ENCODE peak calls at places on chromosomes 12 and 14, in four cellular contexts. P is kidney glomerular epithelial cell; S is GM20000; Z is stimulated activated CD4-positive, alpha-beta T cell treated with anti-CD3 and anti-CD28 coated beads, Interleukin-15, amount 100 ng/mL, for 48 hours. V is an unnamed sample.
A peak's percentile ranks its signal among the peaks of the same experiment; 100 is the strongest.

GRCh38 chr12:114764516-114764915 is 80.5 kb upstream of the TBX3 start:
- DNase-seq in S (no peak), P (no peak), Z (no peak), V (no peak)

GRCh38 chr14:85688024-85688423 is 158.1 kb downstream of the FLRT2 start:
- DNase-seq in S (no peak), P (no peak), Z (no peak), V (no peak)

GRCh38 chr14:51513281-51513680 is 138.4 kb upstream of the FRMD6 start:
- DNase-seq in P (no peak), S (no peak), Z (no peak), V (no peak)

GRCh38 chr12:13442457-13442856 is 245.9 kb downstream of the EMP1 start:
- DNase-seq in P (no peak), Z (no peak), S (no peak), V (no peak)

GRCh38 chr12:121240484-121241202 is 30.7 kb downstream of the P2RX4 start:
- DNase-seq in Z (peak; percentile 60), S (peak; percentile 62), P (peak; percentile 3), V (no peak)

GRCh38 chr14:76473381-76474263 is 97.7 kb downstream of the ESRRB start:
- DNase-seq in S (peak; percentile 42), P (no peak), Z (no peak), V (no peak)

GRCh38 chr14:28344381-28344780 is 422.2 kb upstream of the FOXG1 start:
- DNase-seq in Z (no peak), P (no peak), S (no peak), V (no peak)

GRCh38 chr14:22388669-22389625 is 200.1 kb downstream of the DAD1 start:
- DNase-seq in S (no peak), P (no peak), Z (no peak), V (no peak)

GRCh38 chr12:59166457-59166856 is 246.2 kb upstream of the LRIG3 start:
- DNase-seq in S (no peak), Z (no peak), P (no peak), V (no peak)

GRCh38 chr12:117363953-117364486 is 2.6 kb upstream of the NOS1 start:
- DNase-seq in Z (no peak), S (no peak), P (no peak), V (no peak)

GRCh38 chr14:70073924-70074566 is 114.7 kb downstream of the SLC8A3 start:
- DNase-seq in P (peak; percentile 54), Z (peak; percentile 16), S (peak; percentile 75), V (peak; percentile 57)

GRCh38 chr12:128059621-128060370 is 207.2 kb upstream of the TMEM132C start:
- DNase-seq in Z (no peak), P (no peak), S (no peak), V (no peak)

GRCh38 chr12:74111688-74112360 is 425.8 kb upstream of the ATXN7L3B start:
- DNase-seq in Z (no peak), S (no peak), P (no peak), V (peak; percentile 50)